ENCODE peak calls at places on chromosome 12, in seven cellular contexts. One of them, this sample, is unnamed.

GRCh38 chr12:1911598-1912575 is 6.6 kb downstream of the CACNA2D4 start:
- DNase-seq in left lung: no peak
- DNase-seq in NCI-H1092 treated with DMSO at 0.1 percent for 48 hours: peak; percentile 98
- DNase-seq in cardiac fibroblast: no peak
- DNase-seq in GM13977: no peak
- DNase-seq in hypothalamus: no peak
- DNase-seq in NCI-H2081: peak; percentile 51
- DNase-seq in this sample: no peak

GRCh38 chr12:93884794-93885460 is 207.8 kb downstream of the CRADD start:
- DNase-seq in left lung: no peak
- DNase-seq in NCI-H1092 treated with DMSO at 0.1 percent for 48 hours: no peak
- DNase-seq in cardiac fibroblast: no peak
- DNase-seq in GM13977: no peak
- DNase-seq in hypothalamus: no peak
- DNase-seq in NCI-H2081: no peak
- DNase-seq in this sample: peak; percentile 74

GRCh38 chr12:31021809-31022492 is 51.7 kb upstream of the DDX11 start:
- DNase-seq in left lung: no peak
- DNase-seq in NCI-H1092 treated with DMSO at 0.1 percent for 48 hours: no peak
- DNase-seq in cardiac fibroblast: no peak
- DNase-seq in GM13977: no peak
- DNase-seq in hypothalamus: no peak
- DNase-seq in NCI-H2081: no peak
- DNase-seq in this sample: peak; percentile 40

GRCh38 chr12:101671157-101671791 is 26.2 kb upstream of the CHPT1 start:
- DNase-seq in left lung: peak; percentile 35
- DNase-seq in NCI-H1092 treated with DMSO at 0.1 percent for 48 hours: no peak
- DNase-seq in cardiac fibroblast: no peak
- DNase-seq in GM13977: peak; percentile 12
- DNase-seq in hypothalamus: peak; percentile 5
- DNase-seq in NCI-H2081: no peak
- DNase-seq in this sample: no peak

GRCh38 chr12:6612652-6613014 is 5.5 kb upstream of the CHD4 start:
- DNase-seq in left lung: no peak
- DNase-seq in NCI-H1092 treated with DMSO at 0.1 percent for 48 hours: no peak
- DNase-seq in cardiac fibroblast: no peak
- DNase-seq in GM13977: no peak
- DNase-seq in hypothalamus: no peak
- DNase-seq in NCI-H2081: no peak
- DNase-seq in this sample: no peak

GRCh38 chr12:133165776-133166175 is 15.5 kb upstream of the ZNF268 start:
- DNase-seq in left lung: no peak
- DNase-seq in NCI-H1092 treated with DMSO at 0.1 percent for 48 hours: no peak
- DNase-seq in cardiac fibroblast: peak; percentile 15
- DNase-seq in GM13977: no peak
- DNase-seq in hypothalamus: no peak
- DNase-seq in NCI-H2081: no peak
- DNase-seq in this sample: no peak

GRCh38 chr12:89731064-89731463 is 22.4 kb upstream of the ATP2B1 start:
- DNase-seq in left lung: no peak
- DNase-seq in NCI-H1092 treated with DMSO at 0.1 percent for 48 hours: no peak
- DNase-seq in cardiac fibroblast: peak; percentile 68
- DNase-seq in GM13977: no peak
- DNase-seq in hypothalamus: no peak
- DNase-seq in NCI-H2081: no peak
- DNase-seq in this sample: no peak

GRCh38 chr12:29889737-29890136 is 106.0 kb upstream of the TMTC1 start:
- DNase-seq in left lung: no peak
- DNase-seq in NCI-H1092 treated with DMSO at 0.1 percent for 48 hours: peak; percentile 51
- DNase-seq in cardiac fibroblast: peak; percentile 84
- DNase-seq in GM13977: peak; percentile 15
- DNase-seq in hypothalamus: peak; percentile 38
- DNase-seq in NCI-H2081: no peak
- DNase-seq in this sample: peak; percentile 79

GRCh38 chr12:2958432-2959193 is 584 bp upstream of the TEAD4 start:
- DNase-seq in left lung: peak; percentile 56
- DNase-seq in NCI-H1092 treated with DMSO at 0.1 percent for 48 hours: peak; percentile 21
- DNase-seq in cardiac fibroblast: peak; percentile 67
- DNase-seq in GM13977: no peak
- DNase-seq in hypothalamus: no peak
- DNase-seq in NCI-H2081: peak; percentile 68
- DNase-seq in this sample: peak; percentile 47

GRCh38 chr12:70875628-70876027 is 44.9 kb downstream of the PTPRR start:
- DNase-seq in left lung: no peak
- DNase-seq in NCI-H1092 treated with DMSO at 0.1 percent for 48 hours: no peak
- DNase-seq in cardiac fibroblast: no peak
- DNase-seq in GM13977: no peak
- DNase-seq in hypothalamus: no peak
- DNase-seq in NCI-H2081: no peak
- DNase-seq in this sample: no peak

GRCh38 chr12:85358715-85359114 is 78.7 kb downstream of the ALX1 start:
- DNase-seq in left lung: no peak
- DNase-seq in NCI-H1092 treated with DMSO at 0.1 percent for 48 hours: no peak
- DNase-seq in cardiac fibroblast: no peak
- DNase-seq in GM13977: no peak
- DNase-seq in hypothalamus: no peak
- DNase-seq in NCI-H2081: no peak
- DNase-seq in this sample: no peak

GRCh38 chr12:123223241-123223668 is 9.7 kb downstream of the MPHOSPH9 start:
- DNase-seq in left lung: no peak
- DNase-seq in NCI-H1092 treated with DMSO at 0.1 percent for 48 hours: no peak
- DNase-seq in cardiac fibroblast: no peak
- DNase-seq in GM13977: peak; percentile 32
- DNase-seq in hypothalamus: no peak
- DNase-seq in NCI-H2081: no peak
- DNase-seq in this sample: no peak

GRCh38 chr12:52390739-52391617 is 5.5 kb upstream of the KRT84 start:
- DNase-seq in left lung: no peak
- DNase-seq in NCI-H1092 treated with DMSO at 0.1 percent for 48 hours: peak; percentile 27
- DNase-seq in cardiac fibroblast: peak; percentile 66
- DNase-seq in GM13977: no peak
- DNase-seq in hypothalamus: peak; percentile 13
- DNase-seq in NCI-H2081: no peak
- DNase-seq in this sample: peak; percentile 7

GRCh38 chr12:6620885-6621274 is 13.7 kb upstream of the CHD4 start:
- DNase-seq in left lung: no peak
- DNase-seq in NCI-H1092 treated with DMSO at 0.1 percent for 48 hours: no peak
- DNase-seq in cardiac fibroblast: no peak
- DNase-seq in GM13977: peak; percentile 40
- DNase-seq in hypothalamus: no peak
- DNase-seq in NCI-H2081: no peak
- DNase-seq in this sample: no peak

GRCh38 chr12:76646366-76646765 is 86.8 kb upstream of the OSBPL8 start:
- DNase-seq in left lung: no peak
- DNase-seq in NCI-H1092 treated with DMSO at 0.1 percent for 48 hours: no peak
- DNase-seq in cardiac fibroblast: no peak
- DNase-seq in GM13977: no peak
- DNase-seq in hypothalamus: no peak
- DNase-seq in NCI-H2081: no peak
- DNase-seq in this sample: no peak

GRCh38 chr12:26830783-26831601 is 2.0 kb downstream of the ITPR2 start:
- DNase-seq in left lung: no peak
- DNase-seq in NCI-H1092 treated with DMSO at 0.1 percent for 48 hours: no peak
- DNase-seq in cardiac fibroblast: no peak
- DNase-seq in GM13977: no peak
- DNase-seq in hypothalamus: no peak
- DNase-seq in NCI-H2081: no peak
- DNase-seq in this sample: peak; percentile 63

GRCh38 chr12:103901518-103902173 is 28.6 kb upstream of the HSP90B1 start:
- DNase-seq in left lung: no peak
- DNase-seq in NCI-H1092 treated with DMSO at 0.1 percent for 48 hours: no peak
- DNase-seq in cardiac fibroblast: no peak
- DNase-seq in GM13977: no peak
- DNase-seq in hypothalamus: no peak
- DNase-seq in NCI-H2081: peak; percentile 17
- DNase-seq in this sample: no peak

This sample was measured in amniotic epithelial cell.